ENCODE peak calls at places on chromosomes 3 and 15, in six cellular contexts. V is SK-N-SH, W is HepG2, G is K562, F is HCT116, A is H1. H is an unnamed sample.

GRCh38 chr3:21894459-21895083 is 143.6 kb upstream of the ZNF385D start:
- DNase-seq in A (no peak), W (no peak), F (no peak), V (peak; percentile 6), G (no peak), H (no peak)

GRCh38 chr3:141656771-141657170 is 81.3 kb upstream of the RNF7 start:
- DNase-seq in A (no peak), V (no peak), W (no peak), G (no peak), F (no peak), H (no peak)

GRCh38 chr3:112610121-112610520 is 30.8 kb downstream of the CCDC80 start:
- DNase-seq in A (no peak), G (no peak), V (no peak), W (no peak), F (no peak), H (no peak)

GRCh38 chr3:42569743-42570142 is 12.0 kb downstream of the SEC22C start:
- DNase-seq in V (peak; percentile 17), A (no peak), G (no peak), F (no peak), W (no peak), H (no peak)

GRCh38 chr3:146026547-146026946 is 134.4 kb downstream of the PLOD2 start:
- DNase-seq in G (no peak), W (no peak), F (no peak), A (no peak), V (no peak), H (no peak)

GRCh38 chr15:31474059-31474868 is 147.6 kb downstream of the KLF13 start:
- DNase-seq in G (no peak), F (no peak), W (no peak), V (no peak), A (no peak), H (no peak)

GRCh38 chr15:74884428-74885223 is 5.2 kb upstream of the MPI start:
- DNase-seq in F (no peak), G (no peak), A (no peak), V (no peak), W (no peak), H (no peak)

GRCh38 chr15:98813956-98814355 is 165.6 kb downstream of the IGF1R start:
- DNase-seq in A (no peak), G (no peak), F (no peak), V (no peak), W (no peak), H (no peak)

GRCh38 chr3:151976211-151977050 is 103.0 kb downstream of the SUCNR1 start:
- DNase-seq in F (peak; percentile 94), A (no peak), G (no peak), W (peak; percentile 14), V (no peak), H (no peak)

GRCh38 chr3:64061628-64062027 is 38.3 kb upstream of the PSMD6 start:
- DNase-seq in A (no peak), V (no peak), F (no peak), G (no peak), W (no peak), H (no peak)

GRCh38 chr3:64063207-64063981 is 40.1 kb upstream of the PSMD6 start:
- DNase-seq in F (no peak), A (no peak), G (no peak), W (no peak), V (no peak), H (no peak)

GRCh38 chr3:64067510-64068346 is 44.4 kb upstream of the PSMD6 start:
- DNase-seq in F (no peak), G (no peak), W (no peak), A (no peak), V (no peak), H (no peak)

GRCh38 chr3:64064804-64065203 is 41.5 kb upstream of the PSMD6 start:
- DNase-seq in G (no peak), F (no peak), V (no peak), A (no peak), W (no peak), H (no peak)

GRCh38 chr3:64063982-64064438 is 40.7 kb upstream of the PSMD6 start:
- DNase-seq in F (no peak), W (no peak), G (no peak), A (no peak), V (no peak), H (no peak)
- TF ChIP-seq JUND in F (no peak), W (no peak), G (no peak), A (no peak), V (no peak), H (no peak)

GRCh38 chr3:188240189-188240981 is 86.4 kb downstream of the LPP start:
- DNase-seq in W (no peak), V (no peak), A (no peak), F (no peak), G (no peak), H (no peak)

GRCh38 chr3:188241883-188242282 is 87.9 kb downstream of the LPP start:
- DNase-seq in A (no peak), V (no peak), G (no peak), F (no peak), W (no peak), H (no peak)

GRCh38 chr3:188239035-188239434 is 85.1 kb downstream of the LPP start:
- DNase-seq in V (no peak), W (no peak), F (no peak), G (no peak), A (no peak), H (no peak)

GRCh38 chr3:188241072-188241471 is 87.1 kb downstream of the LPP start:
- DNase-seq in A (no peak), V (no peak), G (no peak), W (no peak), F (no peak), H (no peak)

GRCh38 chr3:188239577-188239976 is 85.6 kb downstream of the LPP start:
- DNase-seq in A (no peak), F (no peak), V (no peak), W (no peak), G (no peak), H (no peak)
- H3K4me1 ChIP-seq in A (peaks cover 2% of the 10 kb centered on the region), F (peaks cover 3% of the 10 kb centered on the region), V (peaks cover 31% of the 10 kb centered on the region), W (peaks cover 15% of the 10 kb centered on the region), G (no peaks in the 10 kb centered on the region), H (no peaks in the 10 kb centered on the region)

GRCh38 chr15:48041454-48041853 is 79.3 kb upstream of the SLC24A5 start:
- DNase-seq in V (no peak), W (no peak), A (no peak), G (no peak), F (no peak), H (no peak)

GRCh38 chr15:48040166-48040817 is 80.5 kb upstream of the SLC24A5 start:
- DNase-seq in F (no peak), V (no peak), W (no peak), A (no peak), G (no peak), H (no peak)
- TF ChIP-seq JUND in F (no peak), V (no peak), W (no peak), A (no peak), G (no peak), H (no peak)

GRCh38 chr3:30614943-30615342 is 8.5 kb downstream of the TGFBR2 start:
- DNase-seq in W (no peak), V (no peak), A (no peak), F (no peak), G (no peak), H (no peak)
- H3K4me1 ChIP-seq in W (peaks cover 95% of the 10 kb centered on the region), V (peaks cover 66% of the 10 kb centered on the region), A (no peaks in the 10 kb centered on the region), F (peaks cover 97% of the 10 kb centered on the region), G (no peaks in the 10 kb centered on the region), H (no peaks in the 10 kb centered on the region)

H was measured in GM12878.